ENCODE peak calls at places on chromosomes 4 and X, in four cellular contexts. K is heart right ventricle, L is mucosa of descending colon, B is AG04450. O is an unnamed sample.

GRCh38 chr4:5685296-5685695 is 23.1 kb downstream of the EVC2 start:
- DNase-seq in L (no peak), B (no peak), K (no peak), O (no peak)

GRCh38 chr4:47876310-47876709 is 38.1 kb downstream of the NFXL1 start:
- DNase-seq in L (no peak), K (no peak), B (no peak), O (no peak)

GRCh38 chr4:6474053-6474568 is 1.7 kb upstream of the PPP2R2C start:
- DNase-seq in K (no peak), B (no peak), L (no peak), O (no peak)

GRCh38 chrX:46791927-46792825 is 33.3 kb upstream of the SLC9A7 start:
- DNase-seq in B (no peak), K (no peak), L (no peak), O (peak)

GRCh38 chr4:169311643-169312365 is 41.0 kb upstream of the SH3RF1 start:
- DNase-seq in K (no peak), L (peak), B (no peak), O (peak)

GRCh38 chrX:154366666-154367055 is 7.8 kb downstream of the FLNA start:
- DNase-seq in L (no peak), B (no peak), K (peak), O (no peak)

GRCh38 chrX:17976955-17977354 is 115.9 kb upstream of the RAI2 start:
- DNase-seq in K (no peak), B (no peak), L (no peak), O (no peak)

GRCh38 chr4:102734591-102735385 is 26.0 kb downstream of the MANBA start:
- DNase-seq in B (no peak), K (no peak), L (no peak), O (peak)

GRCh38 chr4:34250562-34250961 is 1993.8 kb downstream of the ARAP2 start:
- DNase-seq in B (peak), L (no peak), K (no peak), O (no peak)

GRCh38 chrX:83916525-83916924 is 55.6 kb downstream of the CYLC1 start:
- DNase-seq in K (no peak), B (no peak), L (peak), O (peak)

GRCh38 chr4:151331276-151332042 is 6.1 kb upstream of the SH3D19 start:
- DNase-seq in B (no peak), L (no peak), K (no peak), O (no peak)

GRCh38 chr4:77145806-77146425 is 11.1 kb upstream of the CCNG2 start:
- DNase-seq in L (no peak), K (no peak), B (no peak), O (peak)

GRCh38 chr4:8689741-8690140 is 97.2 kb downstream of the CPZ start:
- DNase-seq in B (no peak), K (no peak), L (no peak), O (no peak)

GRCh38 chr4:153224474-153224873 is 20.2 kb downstream of the TRIM2 start:
- DNase-seq in K (no peak), L (no peak), B (no peak), O (no peak)